ENCODE peak calls at places on chromosomes 4 and X, in nine cellular contexts. R is body of pancreas, B is GM12892, U is spleen, A is transverse colon, N is lower leg skin, H is A549, V is GM12891, W is uterus. C is an unnamed sample.

GRCh38 chr4:8185930-8186329 is 13.2 kb upstream of the SH3TC1 start:
- DNase-seq in R (no peak), B (no peak), U (no peak), A (no peak), N (no peak), H (no peak), V (no peak), W (no peak), C (no peak)

GRCh38 chrX:48071064-48071985 is at the start of gene ZNF630:
- DNase-seq in R (peak), B (peak), U (peak), A (peak), N (peak), H (peak), V (peak), W (peak), C (no peak)

GRCh38 chr4:102244878-102245535 is 100.3 kb downstream of the SLC39A8 start:
- DNase-seq in R (no peak), B (no peak), U (no peak), A (no peak), N (no peak), H (no peak), V (no peak), W (no peak), C (no peak)

GRCh38 chrX:144293229-144293628 is 409.4 kb downstream of the UBE2NL start:
- DNase-seq in R (no peak), B (no peak), U (no peak), A (no peak), N (no peak), H (no peak), V (no peak), W (no peak), C (no peak)

GRCh38 chr4:125316391-125316780 is 1.6 kb downstream of the FAT4 start:
- DNase-seq in R (peak), B (no peak), U (peak), A (peak), N (peak), H (peak), V (no peak), W (peak), C (no peak)

GRCh38 chr4:26351685-26352084 is 30.9 kb downstream of the RBPJ start:
- DNase-seq in R (no peak), B (no peak), U (no peak), A (no peak), N (no peak), H (no peak), V (no peak), W (no peak), C (no peak)

GRCh38 chr4:95084584-95084983 is 326.8 kb downstream of the BMPR1B start:
- DNase-seq in R (no peak), B (no peak), U (no peak), A (no peak), N (no peak), H (peak), V (no peak), W (no peak), C (no peak)

GRCh38 chrX:11064851-11065600 is 46.1 kb upstream of the HCCS start:
- DNase-seq in R (no peak), B (no peak), U (no peak), A (no peak), N (no peak), H (no peak), V (no peak), W (no peak), C (no peak)

GRCh38 chrX:141989802-141990201 is 86.1 kb downstream of the MAGEC1 start:
- DNase-seq in R (peak), B (no peak), U (no peak), A (no peak), N (no peak), H (no peak), V (no peak), W (no peak), C (no peak)

GRCh38 chrX:7215842-7216241 is 67.9 kb upstream of the PUDP start:
- DNase-seq in R (no peak), B (no peak), U (no peak), A (no peak), N (no peak), H (no peak), V (no peak), W (no peak), C (no peak)

GRCh38 chr4:64670647-64671046 is 261.4 kb upstream of the TECRL start:
- DNase-seq in R (no peak), B (no peak), U (no peak), A (no peak), N (no peak), H (no peak), V (no peak), W (no peak), C (no peak)

GRCh38 chr4:48109413-48110263 is 24.4 kb downstream of the TXK start:
- DNase-seq in R (peak), B (peak), U (no peak), A (no peak), N (no peak), H (peak), V (peak), W (no peak), C (no peak)

GRCh38 chrX:54076903-54077302 is 32.6 kb upstream of the PHF8 start:
- DNase-seq in R (no peak), B (no peak), U (no peak), A (no peak), N (no peak), H (peak), V (no peak), W (no peak), C (no peak)

GRCh38 chrX:69163936-69164741 is 1.1 kb downstream of the PJA1 start:
- DNase-seq in R (peak), B (peak), U (peak), A (peak), N (peak), H (no peak), V (peak), W (no peak), C (no peak)

GRCh38 chr4:13703096-13703495 is 75.6 kb upstream of the BOD1L1 start:
- DNase-seq in R (no peak), B (no peak), U (no peak), A (no peak), N (no peak), H (no peak), V (no peak), W (no peak), C (no peak)

GRCh38 chr4:22385615-22386014 is 130.3 kb downstream of the ADGRA3 start:
- DNase-seq in R (no peak), B (no peak), U (no peak), A (no peak), N (no peak), H (peak), V (no peak), W (no peak), C (peak)

GRCh38 chr4:97670703-97671269 is 472.5 kb downstream of the STPG2 start:
- DNase-seq in R (no peak), B (no peak), U (no peak), A (no peak), N (no peak), H (no peak), V (no peak), W (no peak), C (no peak)

GRCh38 chr4:43992552-43992951 is 456.1 kb downstream of the KCTD8 start:
- DNase-seq in R (no peak), B (no peak), U (no peak), A (no peak), N (no peak), H (no peak), V (no peak), W (no peak), C (no peak)

GRCh38 chr4:112284662-112285411 is 867 bp downstream of the TIFA start:
- DNase-seq in R (peak), B (no peak), U (peak), A (peak), N (no peak), H (no peak), V (no peak), W (no peak), C (no peak)

GRCh38 chr4:85318415-85318814 is 156.5 kb upstream of the ARHGAP24 start:
- DNase-seq in R (no peak), B (no peak), U (no peak), A (no peak), N (no peak), H (no peak), V (no peak), W (no peak), C (no peak)

GRCh38 chr4:184693056-184693455 is 40.8 kb downstream of the CENPU start:
- DNase-seq in R (no peak), B (no peak), U (no peak), A (no peak), N (no peak), H (no peak), V (no peak), W (no peak), C (no peak)

GRCh38 chr4:113125418-113125817 is 76.0 kb downstream of the ANK2 start:
- DNase-seq in R (no peak), B (no peak), U (no peak), A (no peak), N (no peak), H (no peak), V (no peak), W (no peak), C (no peak)

GRCh38 chr4:154982187-154983047 is 201.3 kb downstream of the RBM46 start:
- DNase-seq in R (peak), B (no peak), U (no peak), A (peak), N (peak), H (peak), V (no peak), W (peak), C (peak)

GRCh38 chr4:24624381-24624780 is 40.0 kb upstream of the DHX15 start:
- DNase-seq in R (no peak), B (no peak), U (no peak), A (no peak), N (no peak), H (no peak), V (no peak), W (no peak), C (no peak)

GRCh38 chrX:47854474-47854873 is 17.8 kb downstream of the ZNF81 start:
- DNase-seq in R (peak), B (no peak), U (no peak), A (peak), N (no peak), H (no peak), V (no peak), W (peak), C (no peak)

GRCh38 chrX:41245641-41246040 is 88.3 kb upstream of the DDX3X start:
- DNase-seq in R (no peak), B (no peak), U (no peak), A (no peak), N (no peak), H (no peak), V (no peak), W (no peak), C (no peak)

GRCh38 chr4:104629601-104630000 is 134.9 kb upstream of the CXXC4 start:
- DNase-seq in R (no peak), B (no peak), U (no peak), A (no peak), N (no peak), H (no peak), V (no peak), W (no peak), C (no peak)

GRCh38 chrX:15790766-15791380 is 589 bp downstream of the ZRSR2 start:
- DNase-seq in R (peak), B (no peak), U (no peak), A (no peak), N (no peak), H (peak), V (no peak), W (no peak), C (peak)

GRCh38 chr4:5142726-5143125 is 91.4 kb downstream of the STK32B start:
- DNase-seq in R (peak), B (no peak), U (no peak), A (peak), N (peak), H (peak), V (no peak), W (no peak), C (no peak)

GRCh38 chrX:16212436-16212835 is 45.2 kb downstream of the MAGEB17 start:
- DNase-seq in R (peak), B (no peak), U (no peak), A (no peak), N (no peak), H (peak), V (no peak), W (no peak), C (no peak)

GRCh38 chr4:166078956-166079355 is 205.9 kb downstream of the TLL1 start:
- DNase-seq in R (no peak), B (no peak), U (no peak), A (no peak), N (no peak), H (no peak), V (no peak), W (no peak), C (no peak)

GRCh38 chr4:159075531-159075932 is 27.3 kb upstream of the RAPGEF2 start:
- DNase-seq in R (no peak), B (no peak), U (no peak), A (no peak), N (no peak), H (no peak), V (no peak), W (no peak), C (no peak)

GRCh38 chr4:48931459-48931858 is 24.9 kb upstream of the OCIAD2 start:
- DNase-seq in R (no peak), B (no peak), U (no peak), A (no peak), N (no peak), H (no peak), V (no peak), W (no peak), C (no peak)

GRCh38 chr4:45004326-45004725 is 278.0 kb upstream of the GNPDA2 start:
- DNase-seq in R (no peak), B (no peak), U (no peak), A (no peak), N (no peak), H (no peak), V (no peak), W (no peak), C (no peak)

GRCh38 chr4:77376788-77377460 is 219.9 kb downstream of the CCNG2 start:
- DNase-seq in R (no peak), B (no peak), U (no peak), A (no peak), N (no peak), H (no peak), V (no peak), W (no peak), C (no peak)

DNA sequence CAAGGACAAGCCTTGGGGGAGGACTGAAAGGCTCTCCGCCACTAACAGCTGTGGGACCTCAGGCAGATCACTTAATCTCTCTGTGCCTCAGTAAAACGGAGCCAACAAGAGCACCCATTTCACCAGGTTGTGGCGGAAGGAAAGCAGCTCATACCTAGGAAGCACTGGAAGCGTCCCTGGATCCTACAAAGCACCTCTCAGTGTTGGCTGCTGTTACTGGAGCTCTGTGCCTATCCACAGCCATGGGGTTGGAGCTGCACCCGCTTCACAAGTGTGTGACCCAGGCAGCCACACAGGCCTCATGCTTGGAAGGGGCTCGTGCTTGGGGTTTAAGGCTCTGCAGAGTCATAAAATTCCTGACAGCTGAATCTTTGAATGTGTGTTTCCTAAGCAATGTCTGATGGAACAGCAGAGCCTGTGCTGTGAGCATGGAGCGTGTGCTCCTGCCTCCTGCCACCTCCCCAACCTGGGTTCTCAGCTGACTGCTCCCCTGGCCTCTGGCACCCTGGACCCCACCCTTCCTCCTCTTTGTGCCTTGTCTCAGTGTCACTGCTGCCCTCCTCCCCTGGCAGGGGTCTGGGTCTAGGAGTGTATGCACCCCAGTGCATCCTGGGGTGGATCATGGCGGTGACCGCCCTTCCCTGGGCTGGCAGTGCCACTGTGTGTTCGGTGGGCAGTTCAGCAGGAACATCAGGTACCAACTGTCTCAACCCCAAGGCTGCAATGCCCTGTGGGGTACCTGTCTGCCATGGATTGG is 14.4 kb upstream of the MAN2B2 start:
- DNase-seq in R (no peak), B (no peak), U (no peak), A (no peak), N (no peak), H (no peak), V (no peak), W (no peak), C (peak)
- TF ChIP-seq POLR2A in R (no peak), B (no peak), U (no peak), A (no peak), N (no peak), H (no peak), V (no peak), W (no peak), C (no peak)

GRCh38 chrX:81120936-81121351 is 80.8 kb downstream of the HMGN5 start:
- DNase-seq in R (peak), B (no peak), U (no peak), A (peak), N (no peak), H (peak), V (no peak), W (peak), C (no peak)

GRCh38 chrX:81120270-81120935 is 81.3 kb downstream of the HMGN5 start:
- DNase-seq in R (no peak), B (no peak), U (no peak), A (no peak), N (no peak), H (no peak), V (no peak), W (no peak), C (no peak)

GRCh38 chrX:81121513-81122363 is 80.0 kb downstream of the HMGN5 start:
- DNase-seq in R (peak), B (peak), U (peak), A (peak), N (peak), H (peak), V (peak), W (peak), C (peak)
- TF ChIP-seq POLR2A in R (no peak), B (no peak), U (no peak), A (peak), N (no peak), H (no peak), V (no peak), W (peak), C (no peak)

GRCh38 chr4:2261110-2261852 is 628 bp downstream of the MXD4 start:
- DNase-seq in R (peak), B (peak), U (peak), A (peak), N (peak), H (peak), V (peak), W (peak), C (peak)
- TF ChIP-seq POLR2A in R (no peak), B (no peak), U (no peak), A (no peak), N (no peak), H (no peak), V (no peak), W (no peak), C (no peak)

GRCh38 chr4:86891785-86892638 is at the start of gene C4orf36:
- DNase-seq in R (peak), B (peak), U (peak), A (peak), N (peak), H (peak), V (peak), W (peak), C (peak)
- TF ChIP-seq POLR2A in R (peak), B (no peak), U (no peak), A (no peak), N (no peak), H (peak), V (no peak), W (no peak), C (no peak)

DNA sequence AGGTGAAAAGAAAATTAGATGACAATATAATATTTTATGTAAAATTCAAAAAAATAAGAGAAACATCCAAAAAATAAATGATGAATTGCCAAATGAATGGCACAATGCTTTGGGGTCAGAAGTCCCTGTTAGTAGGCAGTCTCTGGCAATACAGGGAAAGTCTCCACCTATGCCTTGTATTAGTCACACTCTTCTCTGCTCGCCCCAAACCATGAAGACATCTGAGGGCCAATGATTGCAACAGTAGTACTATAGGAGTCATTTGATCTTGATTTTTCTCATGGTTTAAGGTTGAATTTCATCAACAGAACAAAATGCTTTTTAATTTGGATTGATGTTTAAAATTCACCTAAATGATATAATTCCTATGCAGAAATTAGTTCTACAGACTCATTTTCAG is 3.9 kb upstream of the PRSS12 start:
- DNase-seq in R (no peak), B (no peak), U (no peak), A (no peak), N (no peak), H (no peak), V (no peak), W (no peak), C (no peak)
- TF ChIP-seq POLR2A in R (no peak), B (no peak), U (no peak), A (no peak), N (no peak), H (no peak), V (no peak), W (no peak), C (no peak)

DNA sequence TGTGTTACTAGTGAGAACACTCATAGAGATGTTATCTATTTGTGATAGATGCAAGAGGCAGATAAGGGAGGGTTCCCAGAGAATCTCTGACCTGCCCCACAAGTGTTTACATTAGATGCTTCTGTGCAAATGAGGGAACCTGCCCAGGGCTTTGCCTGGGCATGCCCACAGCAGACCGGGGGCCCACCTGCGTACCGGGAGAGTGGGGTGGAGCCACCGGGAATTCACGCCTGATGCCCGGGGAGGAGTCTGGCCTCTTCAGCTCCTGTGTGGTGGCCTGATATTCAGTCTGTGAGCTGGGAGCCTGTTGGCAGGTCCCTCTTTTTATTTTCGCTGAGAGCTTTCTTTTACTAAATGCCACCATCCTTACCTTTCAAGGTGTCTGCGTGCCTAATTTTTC is 155.7 kb downstream of the SNCA start:
- DNase-seq in R (no peak), B (no peak), U (peak), A (no peak), N (peak), H (no peak), V (no peak), W (no peak), C (no peak)
- TF ChIP-seq POLR2A in R (no peak), B (no peak), U (no peak), A (no peak), N (no peak), H (no peak), V (no peak), W (no peak), C (no peak)

GRCh38 chr4:118968006-118968405 is 79.4 kb downstream of the SYNPO2 start:
- DNase-seq in R (peak), B (peak), U (no peak), A (peak), N (no peak), H (no peak), V (peak), W (peak), C (no peak)
- TF ChIP-seq POLR2A in R (no peak), B (peak), U (no peak), A (no peak), N (no peak), H (no peak), V (no peak), W (no peak), C (no peak)